ENCODE peak calls at places on chromosomes 5 and 9, in six cellular contexts. K, D, G, E, V and X are unnamed samples.

GRCh38 chr9:84937086-84937670 is 267.6 kb downstream of the NTRK2 start:
- DNase-seq in K (peak; percentile 88), D (peak; percentile 71), G (no peak), E (no peak), V (no peak), X (no peak)

GRCh38 chr9:98523231-98523901 is 185.4 kb downstream of the GABBR2 start:
- DNase-seq in K (peak; percentile 48), D (no peak), G (no peak), E (no peak), V (peak; percentile 62), X (no peak)

GRCh38 chr5:141186897-141187512 is at the start of gene PCDHB9:
- DNase-seq in K (peak; percentile 65), D (peak; percentile 13), G (peak; percentile 6), E (peak; percentile 61), V (peak; percentile 8), X (no peak)

GRCh38 chr5:107478068-107478641 is 192.6 kb downstream of the EFNA5 start:
- DNase-seq in K (no peak), D (no peak), G (no peak), E (no peak), V (no peak), X (no peak)

GRCh38 chr5:14143843-14144585 is 872 bp downstream of the TRIO start:
- DNase-seq in K (peak; percentile 65), D (no peak), G (no peak), E (peak; percentile 68), V (no peak), X (peak; percentile 84)

GRCh38 chr9:69554945-69555344 is 117.2 kb downstream of the APBA1 start:
- DNase-seq in K (no peak), D (no peak), G (no peak), E (no peak), V (peak; percentile 93), X (no peak)

GRCh38 chr5:79876510-79876909 is 114.6 kb downstream of the MTX3 start:
- DNase-seq in K (no peak), D (no peak), G (no peak), E (no peak), V (peak; percentile 7), X (no peak)

GRCh38 chr5:172571892-172572291 is 69.2 kb upstream of the NEURL1B start:
- DNase-seq in K (no peak), D (no peak), G (no peak), E (no peak), V (no peak), X (no peak)

GRCh38 chr5:32233696-32234447 is 59.8 kb upstream of the GOLPH3 start:
- DNase-seq in K (no peak), D (no peak), G (no peak), E (no peak), V (peak; percentile 69), X (no peak)

GRCh38 chr5:43232943-43233833 is 41.2 kb downstream of the NIM1K start:
- DNase-seq in K (no peak), D (no peak), G (no peak), E (no peak), V (no peak), X (no peak)

GRCh38 chr5:126805108-126805507 is 28.2 kb downstream of the LMNB1 start:
- DNase-seq in K (no peak), D (no peak), G (no peak), E (no peak), V (peak; percentile 59), X (no peak)

GRCh38 chr9:129910628-129911567 is 75.6 kb downstream of the USP20 start:
- DNase-seq in K (no peak), D (no peak), G (peak; percentile 95), E (no peak), V (peak; percentile 100), X (no peak)

GRCh38 chr5:32087086-32088082 is 86.7 kb downstream of the GOLPH3 start:
- DNase-seq in K (no peak), D (no peak), G (no peak), E (no peak), V (no peak), X (no peak)

GRCh38 chr5:7078090-7078489 is 317.8 kb upstream of the ADCY2 start:
- DNase-seq in K (no peak), D (no peak), G (no peak), E (no peak), V (no peak), X (no peak)

GRCh38 chr5:41240390-41240789 is 27.1 kb upstream of the C6 start:
- DNase-seq in K (no peak), D (no peak), G (no peak), E (no peak), V (no peak), X (no peak)

GRCh38 chr5:175810457-175810856 is 60.9 kb upstream of the CPLX2 start:
- DNase-seq in K (no peak), D (no peak), G (no peak), E (no peak), V (no peak), X (no peak)

GRCh38 chr9:131402073-131402472 is 8.2 kb downstream of the PRRC2B start:
- DNase-seq in K (no peak), D (no peak), G (no peak), E (no peak), V (peak; percentile 83), X (no peak)

GRCh38 chr5:109407913-109408312 is 1.9 kb downstream of the PJA2 start:
- DNase-seq in K (no peak), D (no peak), G (no peak), E (no peak), V (no peak), X (no peak)

GRCh38 chr9:132609829-132610228 is 27.4 kb downstream of the BARHL1 start:
- DNase-seq in K (no peak), D (no peak), G (no peak), E (no peak), V (peak; percentile 96), X (no peak)

GRCh38 chr9:110106698-110107097 is 101.3 kb downstream of the C9orf152 start:
- DNase-seq in K (peak; percentile 62), D (no peak), G (no peak), E (peak; percentile 61), V (no peak), X (no peak)

GRCh38 chr9:22790329-22790728 is 343.7 kb downstream of the DMRTA1 start:
- DNase-seq in K (no peak), D (no peak), G (no peak), E (no peak), V (no peak), X (peak; percentile 41)

GRCh38 chr9:136603216-136603615 is 57.4 kb upstream of the NOTCH1 start:
- DNase-seq in K (no peak), D (no peak), G (no peak), E (no peak), V (no peak), X (peak; percentile 56)

GRCh38 chr5:77620404-77620803 is 18.1 kb downstream of the OTP start:
- DNase-seq in K (no peak), D (no peak), G (peak; percentile 76), E (no peak), V (no peak), X (no peak)

GRCh38 chr9:134333234-134333873 is 7.1 kb downstream of the RXRA start:
- DNase-seq in K (no peak), D (no peak), G (no peak), E (peak; percentile 85), V (no peak), X (peak; percentile 84)

GRCh38 chr9:87751869-87752268 is 25.9 kb downstream of the CTSL start:
- DNase-seq in K (no peak), D (no peak), G (no peak), E (no peak), V (no peak), X (no peak)
- H3K4me1 ChIP-seq in K (peaks cover 14% of the 10 kb centered on the region), D (no peaks in the 10 kb centered on the region), G (no peaks in the 10 kb centered on the region), E (peaks cover 2% of the 10 kb centered on the region), V (no peaks in the 10 kb centered on the region), X (peaks cover 11% of the 10 kb centered on the region)

GRCh38 chr9:95101326-95101725 is 216.2 kb downstream of the FANCC start:
- DNase-seq in K (no peak), D (no peak), G (no peak), E (no peak), V (no peak), X (peak; percentile 37)
- H3K9ac ChIP-seq in K (no peak overlapping the region), D (no peak overlapping the region), G (no peak overlapping the region), E (no peak overlapping the region), V (no peak overlapping the region), X (no peak overlapping the region)

DNA sequence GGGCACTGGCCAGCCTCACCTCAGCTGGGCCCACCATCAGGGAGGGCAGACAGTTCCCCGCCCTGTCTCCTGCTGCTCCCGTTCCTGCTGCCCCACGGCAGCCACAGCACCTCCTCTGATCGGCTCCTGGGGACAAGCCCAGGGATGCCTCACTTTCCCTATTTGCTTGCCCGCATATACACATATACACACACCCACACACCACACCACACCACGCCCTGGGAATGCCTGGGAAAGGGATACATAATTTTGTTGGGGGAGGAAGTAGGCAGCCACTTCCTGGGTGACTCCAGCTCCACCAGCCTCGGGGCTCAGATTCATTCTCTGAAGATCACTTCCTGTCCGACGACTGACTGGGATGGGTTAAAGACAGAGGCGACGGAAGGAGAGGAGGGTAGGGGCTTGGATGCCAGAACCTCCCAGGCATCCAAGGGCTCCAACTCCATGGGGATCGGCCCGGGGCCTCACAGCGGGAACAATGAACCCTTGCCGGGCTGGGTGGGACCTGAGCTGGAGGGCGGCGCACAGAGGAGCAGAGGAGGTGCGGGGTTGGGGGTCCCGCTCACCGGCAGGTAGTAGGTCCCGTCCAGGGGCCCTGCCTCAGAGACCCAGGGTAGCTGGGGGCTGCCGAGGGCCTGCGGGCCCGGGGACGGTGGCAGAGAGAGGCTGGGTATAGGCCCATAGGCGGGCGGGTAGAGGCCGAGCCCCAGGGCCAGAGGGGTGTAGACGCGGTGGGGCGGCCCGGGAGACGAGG is 2.0 kb upstream of the MZB1 start:
- DNase-seq in K (no peak), D (no peak), G (no peak), E (no peak), V (peak; percentile 28), X (no peak)
- H3K4me3 ChIP-seq in K (peak overlapping the region; percentile 46), D (no peak overlapping the region), G (peak overlapping the region; percentile 79), E (no peak overlapping the region), V (no peak overlapping the region), X (no peak overlapping the region)

GRCh38 chr9:120696551-120697230 is 17.6 kb downstream of the MEGF9 start:
- DNase-seq in K (no peak), D (no peak), G (no peak), E (no peak), V (peak; percentile 38), X (no peak)

GRCh38 chr9:120689860-120690259 is 24.4 kb downstream of the MEGF9 start:
- DNase-seq in K (peak; percentile 46), D (no peak), G (no peak), E (no peak), V (peak; percentile 46), X (no peak)

GRCh38 chr9:120693609-120694008 is 20.7 kb downstream of the MEGF9 start:
- DNase-seq in K (no peak), D (no peak), G (no peak), E (no peak), V (peak; percentile 60), X (no peak)

GRCh38 chr9:120694559-120694958 is 19.7 kb downstream of the MEGF9 start:
- DNase-seq in K (no peak), D (no peak), G (no peak), E (no peak), V (no peak), X (no peak)

DNA sequence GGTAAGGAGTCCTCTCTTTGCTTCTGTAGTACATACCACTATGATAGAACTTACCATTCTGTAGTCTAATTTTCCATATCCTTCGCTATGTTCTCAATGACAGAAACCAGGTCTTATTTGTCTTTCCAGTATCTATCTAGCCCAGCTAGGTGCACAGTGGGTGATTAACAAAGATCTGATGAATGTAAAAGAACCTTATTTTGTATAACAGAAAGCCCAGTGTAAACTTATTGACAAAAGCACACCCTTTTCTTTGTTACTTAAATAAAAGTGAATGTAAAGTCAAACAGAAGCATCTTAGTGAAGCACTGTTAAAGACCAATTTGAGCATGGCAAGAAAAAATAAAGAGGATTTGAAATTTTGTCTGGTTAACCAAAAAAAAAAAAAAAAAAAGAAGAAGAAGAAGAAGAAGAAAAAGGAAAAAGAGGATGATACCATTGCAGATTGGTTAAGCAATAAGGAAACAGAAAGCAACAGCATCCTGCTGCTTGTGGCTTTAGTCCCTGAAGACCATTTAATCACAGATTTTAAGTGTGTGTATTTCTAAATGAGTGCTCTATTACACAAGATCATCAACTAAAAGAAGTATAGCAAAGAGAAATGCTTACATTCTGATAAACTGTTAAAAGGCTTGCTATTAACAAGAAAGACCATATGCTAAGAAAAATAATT is 21.2 kb downstream of the MEGF9 start:
- DNase-seq in K (no peak), D (no peak), G (no peak), E (no peak), V (peak; percentile 74), X (no peak)
- H3K4me1 ChIP-seq in K (peaks cover 55% of the 10 kb centered on the region), D (peaks cover 2% of the 10 kb centered on the region), G (peaks cover 7% of the 10 kb centered on the region), E (no peaks in the 10 kb centered on the region), V (peaks cover 13% of the 10 kb centered on the region), X (peaks cover 3% of the 10 kb centered on the region)